ENCODE peak calls at places on chromosomes 5 and 9, in eight cellular contexts. One of them, this sample, is unnamed.

GRCh38 chr9:96320749-96321280 is 18.8 kb upstream of the HSD17B3 start:
- DNase-seq in small intestine: no peak
- DNase-seq in NCI-H1694: no peak
- DNase-seq in B cell: no peak
- DNase-seq in heart left ventricle: no peak
- DNase-seq in NCI-H1436: no peak
- DNase-seq in activated CD8-positive, alpha-beta T cell treated with anti-CD3 and anti-CD28 coated beads for 36 hours: no peak
- DNase-seq in fibroblast of pulmonary artery: no peak
- DNase-seq in this sample: no peak

GRCh38 chr9:72232778-72233177 is 83.5 kb downstream of the GDA start:
- DNase-seq in small intestine: no peak
- DNase-seq in NCI-H1694: no peak
- DNase-seq in B cell: no peak
- DNase-seq in heart left ventricle: no peak
- DNase-seq in NCI-H1436: no peak
- DNase-seq in activated CD8-positive, alpha-beta T cell treated with anti-CD3 and anti-CD28 coated beads for 36 hours: no peak
- DNase-seq in fibroblast of pulmonary artery: no peak
- DNase-seq in this sample: no peak

GRCh38 chr9:33127881-33128280 is 39.3 kb downstream of the B4GALT1 start:
- DNase-seq in small intestine: no peak
- DNase-seq in NCI-H1694: no peak
- DNase-seq in B cell: no peak
- DNase-seq in heart left ventricle: no peak
- DNase-seq in NCI-H1436: no peak
- DNase-seq in activated CD8-positive, alpha-beta T cell treated with anti-CD3 and anti-CD28 coated beads for 36 hours: no peak
- DNase-seq in fibroblast of pulmonary artery: no peak
- DNase-seq in this sample: no peak

GRCh38 chr9:88387035-88387732 is 1.1 kb upstream of the SPIN1 start:
- DNase-seq in small intestine: peak
- DNase-seq in NCI-H1694: no peak
- DNase-seq in B cell: no peak
- DNase-seq in heart left ventricle: no peak
- DNase-seq in NCI-H1436: no peak
- DNase-seq in activated CD8-positive, alpha-beta T cell treated with anti-CD3 and anti-CD28 coated beads for 36 hours: peak
- DNase-seq in fibroblast of pulmonary artery: peak
- DNase-seq in this sample: peak

GRCh38 chr5:77999013-77999798 is 223.1 kb upstream of the TBCA start:
- DNase-seq in small intestine: no peak
- DNase-seq in NCI-H1694: no peak
- DNase-seq in B cell: no peak
- DNase-seq in heart left ventricle: no peak
- DNase-seq in NCI-H1436: no peak
- DNase-seq in activated CD8-positive, alpha-beta T cell treated with anti-CD3 and anti-CD28 coated beads for 36 hours: no peak
- DNase-seq in fibroblast of pulmonary artery: no peak
- DNase-seq in this sample: no peak

GRCh38 chr9:128254362-128254761 is 21.4 kb downstream of the GOLGA2 start:
- DNase-seq in small intestine: no peak
- DNase-seq in NCI-H1694: no peak
- DNase-seq in B cell: no peak
- DNase-seq in heart left ventricle: no peak
- DNase-seq in NCI-H1436: no peak
- DNase-seq in activated CD8-positive, alpha-beta T cell treated with anti-CD3 and anti-CD28 coated beads for 36 hours: no peak
- DNase-seq in fibroblast of pulmonary artery: no peak
- DNase-seq in this sample: no peak

GRCh38 chr9:136952354-136952855 is 332 bp downstream of the LCN12 start:
- DNase-seq in small intestine: no peak
- DNase-seq in NCI-H1694: no peak
- DNase-seq in B cell: no peak
- DNase-seq in heart left ventricle: peak
- DNase-seq in NCI-H1436: no peak
- DNase-seq in activated CD8-positive, alpha-beta T cell treated with anti-CD3 and anti-CD28 coated beads for 36 hours: no peak
- DNase-seq in fibroblast of pulmonary artery: no peak
- DNase-seq in this sample: no peak

GRCh38 chr5:110105692-110106091 is 416.0 kb downstream of the MAN2A1 start:
- DNase-seq in small intestine: peak
- DNase-seq in NCI-H1694: peak
- DNase-seq in B cell: no peak
- DNase-seq in heart left ventricle: no peak
- DNase-seq in NCI-H1436: no peak
- DNase-seq in activated CD8-positive, alpha-beta T cell treated with anti-CD3 and anti-CD28 coated beads for 36 hours: no peak
- DNase-seq in fibroblast of pulmonary artery: peak
- DNase-seq in this sample: no peak

GRCh38 chr9:136089697-136090045 is 5.4 kb downstream of the NACC2 start:
- DNase-seq in small intestine: no peak
- DNase-seq in NCI-H1694: no peak
- DNase-seq in B cell: no peak
- DNase-seq in heart left ventricle: no peak
- DNase-seq in NCI-H1436: no peak
- DNase-seq in activated CD8-positive, alpha-beta T cell treated with anti-CD3 and anti-CD28 coated beads for 36 hours: peak
- DNase-seq in fibroblast of pulmonary artery: peak
- DNase-seq in this sample: no peak

GRCh38 chr5:124411089-124411488 is 335.4 kb downstream of the ZNF608 start:
- DNase-seq in small intestine: no peak
- DNase-seq in NCI-H1694: no peak
- DNase-seq in B cell: no peak
- DNase-seq in heart left ventricle: no peak
- DNase-seq in NCI-H1436: no peak
- DNase-seq in activated CD8-positive, alpha-beta T cell treated with anti-CD3 and anti-CD28 coated beads for 36 hours: no peak
- DNase-seq in fibroblast of pulmonary artery: peak
- DNase-seq in this sample: no peak

GRCh38 chr9:131672451-131672850 is 67.4 kb downstream of the RAPGEF1 start:
- DNase-seq in small intestine: no peak
- DNase-seq in NCI-H1694: no peak
- DNase-seq in B cell: no peak
- DNase-seq in heart left ventricle: no peak
- DNase-seq in NCI-H1436: no peak
- DNase-seq in activated CD8-positive, alpha-beta T cell treated with anti-CD3 and anti-CD28 coated beads for 36 hours: peak
- DNase-seq in fibroblast of pulmonary artery: no peak
- DNase-seq in this sample: peak

GRCh38 chr9:124780757-124781151 is 3.8 kb downstream of the OLFML2A start:
- DNase-seq in small intestine: no peak
- DNase-seq in NCI-H1694: no peak
- DNase-seq in B cell: no peak
- DNase-seq in heart left ventricle: no peak
- DNase-seq in NCI-H1436: no peak
- DNase-seq in activated CD8-positive, alpha-beta T cell treated with anti-CD3 and anti-CD28 coated beads for 36 hours: no peak
- DNase-seq in fibroblast of pulmonary artery: no peak
- DNase-seq in this sample: no peak

GRCh38 chr5:267716-268115 is 3.7 kb upstream of the PDCD6 start:
- DNase-seq in small intestine: no peak
- DNase-seq in NCI-H1694: no peak
- DNase-seq in B cell: no peak
- DNase-seq in heart left ventricle: no peak
- DNase-seq in NCI-H1436: no peak
- DNase-seq in activated CD8-positive, alpha-beta T cell treated with anti-CD3 and anti-CD28 coated beads for 36 hours: no peak
- DNase-seq in fibroblast of pulmonary artery: no peak
- DNase-seq in this sample: no peak

GRCh38 chr9:80320916-80321315 is 749.2 kb downstream of the TLE4 start:
- DNase-seq in small intestine: no peak
- DNase-seq in NCI-H1694: no peak
- DNase-seq in B cell: no peak
- DNase-seq in heart left ventricle: no peak
- DNase-seq in NCI-H1436: no peak
- DNase-seq in activated CD8-positive, alpha-beta T cell treated with anti-CD3 and anti-CD28 coated beads for 36 hours: no peak
- DNase-seq in fibroblast of pulmonary artery: peak
- DNase-seq in this sample: no peak

GRCh38 chr5:56839062-56839461 is 23.7 kb downstream of the MAP3K1 start:
- DNase-seq in small intestine: no peak
- DNase-seq in NCI-H1694: no peak
- DNase-seq in B cell: no peak
- DNase-seq in heart left ventricle: no peak
- DNase-seq in NCI-H1436: no peak
- DNase-seq in activated CD8-positive, alpha-beta T cell treated with anti-CD3 and anti-CD28 coated beads for 36 hours: no peak
- DNase-seq in fibroblast of pulmonary artery: no peak
- DNase-seq in this sample: no peak

GRCh38 chr5:32584651-32585050 is 706 bp upstream of the SUB1 start:
- DNase-seq in small intestine: no peak
- DNase-seq in NCI-H1694: peak
- DNase-seq in B cell: no peak
- DNase-seq in heart left ventricle: no peak
- DNase-seq in NCI-H1436: no peak
- DNase-seq in activated CD8-positive, alpha-beta T cell treated with anti-CD3 and anti-CD28 coated beads for 36 hours: no peak
- DNase-seq in fibroblast of pulmonary artery: no peak
- DNase-seq in this sample: no peak

GRCh38 chr5:37888476-37888875 is 48.6 kb upstream of the GDNF start:
- DNase-seq in small intestine: no peak
- DNase-seq in NCI-H1694: no peak
- DNase-seq in B cell: no peak
- DNase-seq in heart left ventricle: no peak
- DNase-seq in NCI-H1436: no peak
- DNase-seq in activated CD8-positive, alpha-beta T cell treated with anti-CD3 and anti-CD28 coated beads for 36 hours: no peak
- DNase-seq in fibroblast of pulmonary artery: no peak
- DNase-seq in this sample: no peak

GRCh38 chr5:139271201-139272027 is 22.1 kb upstream of the MATR3 start:
- DNase-seq in small intestine: peak
- DNase-seq in NCI-H1694: no peak
- DNase-seq in B cell: no peak
- DNase-seq in heart left ventricle: no peak
- DNase-seq in NCI-H1436: peak
- DNase-seq in activated CD8-positive, alpha-beta T cell treated with anti-CD3 and anti-CD28 coated beads for 36 hours: no peak
- DNase-seq in fibroblast of pulmonary artery: peak
- DNase-seq in this sample: no peak

GRCh38 chr5:926416-927171 is 33.9 kb downstream of the TRIP13 start:
- DNase-seq in small intestine: peak
- DNase-seq in NCI-H1694: no peak
- DNase-seq in B cell: peak
- DNase-seq in heart left ventricle: no peak
- DNase-seq in NCI-H1436: peak
- DNase-seq in activated CD8-positive, alpha-beta T cell treated with anti-CD3 and anti-CD28 coated beads for 36 hours: peak
- DNase-seq in fibroblast of pulmonary artery: peak
- DNase-seq in this sample: peak

GRCh38 chr9:761155-761792 is 80.2 kb upstream of the DMRT1 start:
- DNase-seq in small intestine: no peak
- DNase-seq in NCI-H1694: no peak
- DNase-seq in B cell: no peak
- DNase-seq in heart left ventricle: no peak
- DNase-seq in NCI-H1436: no peak
- DNase-seq in activated CD8-positive, alpha-beta T cell treated with anti-CD3 and anti-CD28 coated beads for 36 hours: no peak
- DNase-seq in fibroblast of pulmonary artery: peak
- DNase-seq in this sample: no peak

GRCh38 chr5:100900142-100900795 is 2.8 kb downstream of the ST8SIA4 start:
- DNase-seq in small intestine: peak
- DNase-seq in NCI-H1694: peak
- DNase-seq in B cell: no peak
- DNase-seq in heart left ventricle: peak
- DNase-seq in NCI-H1436: peak
- DNase-seq in activated CD8-positive, alpha-beta T cell treated with anti-CD3 and anti-CD28 coated beads for 36 hours: peak
- DNase-seq in fibroblast of pulmonary artery: peak
- DNase-seq in this sample: peak

GRCh38 chr5:171537463-171537862 is 118.0 kb downstream of the FGF18 start:
- DNase-seq in small intestine: no peak
- DNase-seq in NCI-H1694: no peak
- DNase-seq in B cell: no peak
- DNase-seq in heart left ventricle: no peak
- DNase-seq in NCI-H1436: no peak
- DNase-seq in activated CD8-positive, alpha-beta T cell treated with anti-CD3 and anti-CD28 coated beads for 36 hours: no peak
- DNase-seq in fibroblast of pulmonary artery: no peak
- DNase-seq in this sample: no peak